ENCODE peak calls at places on chromosomes 12 and 14, in four cellular contexts. W is HCT116, A is Karpas-422, H is adrenal gland. I is an unnamed sample.

GRCh38 chr12:15601210-15601800 is 187.9 kb downstream of the EPS8 start:
- DNase-seq in H (no peak), W (no peak), A (no peak), I (no peak)

GRCh38 chr14:49977126-49977841 is 84.4 kb downstream of the ARF6 start:
- DNase-seq in A (peak), H (no peak), W (no peak), I (no peak)

GRCh38 chr12:124445121-124445718 is 122.2 kb downstream of the NCOR2 start:
- DNase-seq in H (no peak), W (no peak), A (no peak), I (no peak)

GRCh38 chr12:59383426-59383822 is 212.4 kb upstream of the SLC16A7 start:
- DNase-seq in A (no peak), H (no peak), W (no peak), I (no peak)

GRCh38 chr14:20934148-20934762 is 21.0 kb upstream of the RNASE2 start:
- DNase-seq in H (no peak), W (peak), A (peak), I (peak)

GRCh38 chr14:68807148-68807600 is 14.3 kb upstream of the ZFP36L1 start:
- DNase-seq in H (peak), W (no peak), A (peak), I (no peak)

GRCh38 chr12:68479832-68480291 is 130.8 kb upstream of the RAP1B start:
- DNase-seq in W (no peak), H (no peak), A (no peak), I (no peak)

GRCh38 chr14:51552768-51553426 is 98.8 kb upstream of the FRMD6 start:
- DNase-seq in A (no peak), W (no peak), H (peak), I (no peak)

DNA sequence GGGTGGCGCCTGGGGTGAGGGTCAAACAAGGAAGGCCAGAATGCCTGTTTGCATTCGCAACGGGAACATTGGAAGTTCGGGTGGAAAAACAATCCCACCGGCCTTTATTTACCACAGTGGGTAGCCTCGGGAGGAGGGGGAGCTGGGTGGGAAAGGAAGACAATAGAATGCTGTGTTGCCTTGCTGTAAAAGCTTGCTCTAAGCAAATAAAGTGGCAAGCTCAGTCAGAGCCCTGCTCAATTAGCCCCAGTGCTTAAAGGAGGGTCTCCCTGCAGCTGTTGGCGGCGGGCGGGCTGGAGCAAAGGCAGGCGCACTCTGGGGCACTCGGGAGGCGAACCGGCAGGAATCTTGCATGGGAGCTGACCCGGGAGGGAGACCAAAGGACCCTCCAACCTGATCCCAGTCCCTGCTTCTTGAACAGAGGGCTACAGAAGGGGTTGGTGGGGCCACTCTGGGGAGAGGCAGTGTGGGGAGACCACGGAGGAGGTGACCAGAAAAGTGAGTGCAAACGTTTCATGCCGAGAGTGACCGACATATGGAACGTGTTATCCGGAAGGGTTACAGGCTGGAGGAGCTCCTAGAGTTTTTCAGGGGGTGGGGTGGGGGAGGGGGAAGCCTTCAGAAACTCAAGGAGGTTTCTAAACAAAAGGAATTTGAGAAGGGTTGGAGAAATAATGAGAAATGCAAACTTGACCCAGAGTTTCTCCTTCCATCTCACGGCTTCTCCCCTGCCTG is 48.5 kb downstream of the NTF3 start:
- DNase-seq in W (no peak), A (no peak), H (no peak), I (no peak)
- H3K4me3 ChIP-seq in W (no peak), A (no peak), H (no peak), I (peak)

GRCh38 chr12:64103821-64104220 is 118.3 kb downstream of the KICS2 start:
- DNase-seq in H (no peak), A (no peak), W (no peak), I (no peak)
- H3K27ac ChIP-seq in H (peak), A (no peak), W (no peak), I (no peak)

GRCh38 chr14:45249847-45250575 is 3.0 kb downstream of the MIS18BP1 start:
- DNase-seq in H (peak), A (peak), W (no peak), I (no peak)

GRCh38 chr14:45247427-45247826 is 5.6 kb downstream of the MIS18BP1 start:
- DNase-seq in W (no peak), A (no peak), H (no peak), I (no peak)

GRCh38 chr14:45246151-45246550 is 6.9 kb downstream of the MIS18BP1 start:
- DNase-seq in W (no peak), H (no peak), A (no peak), I (no peak)

GRCh38 chr14:45251912-45252311 is 1.1 kb downstream of the MIS18BP1 start:
- DNase-seq in H (no peak), A (peak), W (no peak), I (no peak)

GRCh38 chr14:45246633-45247173 is 6.3 kb downstream of the MIS18BP1 start:
- DNase-seq in W (no peak), A (no peak), H (no peak), I (no peak)
- H3K4me3 ChIP-seq in W (no peak), A (no peak), H (no peak), I (no peak)

DNA sequence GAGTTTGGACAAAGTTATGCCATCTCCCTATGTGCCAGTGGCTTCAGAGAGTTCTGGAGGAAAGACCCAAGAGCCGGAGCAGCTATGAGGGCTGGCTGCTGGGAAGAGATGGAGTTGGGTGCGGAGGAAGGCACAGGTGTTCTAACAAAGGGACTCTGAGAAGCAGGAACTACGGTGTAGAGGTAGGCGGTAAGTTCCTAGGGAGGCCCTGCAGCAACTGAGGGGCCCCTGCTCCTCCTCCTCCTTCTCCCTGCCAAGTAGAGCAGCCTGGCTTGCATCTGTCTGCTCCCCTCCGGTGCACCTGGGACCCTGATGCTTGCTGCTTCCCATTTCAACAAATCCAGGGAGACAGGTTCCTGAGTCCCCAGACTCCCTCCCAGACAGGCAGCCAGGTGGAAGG is 81.3 kb downstream of the ARL6IP4 start:
- DNase-seq in W (no peak), H (no peak), A (no peak), I (no peak)
- H3K27ac ChIP-seq in W (no peak), H (peak), A (no peak), I (no peak)

GRCh38 chr12:673849-674248 is 10.6 kb upstream of the NINJ2 start:
- DNase-seq in A (no peak), W (no peak), H (no peak), I (no peak)

GRCh38 chr12:675562-675961 is 12.3 kb upstream of the NINJ2 start:
- DNase-seq in A (no peak), H (no peak), W (no peak), I (no peak)

GRCh38 chr12:678747-679712 is 15.8 kb upstream of the NINJ2 start:
- DNase-seq in W (no peak), A (no peak), H (no peak), I (no peak)

DNA sequence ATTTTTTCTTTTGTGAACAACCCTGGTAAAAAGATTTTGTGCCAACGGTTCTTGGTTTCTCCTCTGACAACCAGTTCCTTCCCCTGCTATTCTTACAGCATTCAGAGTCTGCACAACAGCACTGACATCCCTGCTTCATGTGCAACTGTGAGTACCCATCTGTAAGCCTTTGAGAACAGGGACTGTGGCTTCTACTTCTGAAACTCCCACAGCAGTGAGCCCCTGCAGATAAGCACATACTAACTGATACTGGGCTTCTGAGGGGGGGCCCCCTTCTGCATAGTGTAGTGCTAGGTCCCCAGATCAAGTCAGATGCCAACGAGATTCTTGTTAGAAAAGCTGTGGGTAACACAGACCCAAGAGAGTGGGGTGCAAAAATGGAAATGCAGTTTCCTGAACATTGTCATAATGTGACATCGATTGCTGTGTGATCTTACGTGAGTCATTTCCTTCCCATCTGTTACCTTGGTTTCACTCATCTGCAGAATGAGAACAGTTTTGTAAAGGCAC is 11.1 kb upstream of the NINJ2 start:
- DNase-seq in H (no peak), A (peak), W (no peak), I (no peak)
- H3K4me3 ChIP-seq in H (no peak), A (peak), W (no peak), I (no peak)

I was measured in iPS DF 6.9.